ENCODE peak calls at places on chromosome 20, in eight cellular contexts. One of them, this sample, is unnamed.

GRCh38 chr20:17624551-17625245 is 54.8 kb downstream of the DSTN start:
- DNase-seq in A549: no peak
- DNase-seq in dorsolateral prefrontal cortex: peak; percentile 10
- DNase-seq in mesendoderm: no peak
- DNase-seq in upper lobe of right lung: peak; percentile 50
- DNase-seq in CD8-positive, alpha-beta memory T cell: no peak
- DNase-seq in heart left ventricle: peak; percentile 27
- DNase-seq in hepatocyte: no peak
- DNase-seq in this sample: no peak

GRCh38 chr20:60764328-60764727 is 487.7 kb upstream of the CDH4 start:
- DNase-seq in A549: no peak
- DNase-seq in dorsolateral prefrontal cortex: no peak
- DNase-seq in mesendoderm: no peak
- DNase-seq in upper lobe of right lung: no peak
- DNase-seq in CD8-positive, alpha-beta memory T cell: no peak
- DNase-seq in heart left ventricle: no peak
- DNase-seq in hepatocyte: no peak
- DNase-seq in this sample: no peak

GRCh38 chr20:8583209-8584106 is 451.4 kb downstream of the PLCB1 start:
- DNase-seq in A549: no peak
- DNase-seq in dorsolateral prefrontal cortex: no peak
- DNase-seq in mesendoderm: peak; percentile 16
- DNase-seq in upper lobe of right lung: no peak
- DNase-seq in CD8-positive, alpha-beta memory T cell: no peak
- DNase-seq in heart left ventricle: no peak
- DNase-seq in hepatocyte: peak; percentile 63
- DNase-seq in this sample: no peak

GRCh38 chr20:44092551-44093248 is 94.3 kb downstream of the JPH2 start:
- DNase-seq in A549: peak; percentile 60
- DNase-seq in dorsolateral prefrontal cortex: no peak
- DNase-seq in mesendoderm: peak; percentile 55
- DNase-seq in upper lobe of right lung: no peak
- DNase-seq in CD8-positive, alpha-beta memory T cell: no peak
- DNase-seq in heart left ventricle: no peak
- DNase-seq in hepatocyte: peak; percentile 65
- DNase-seq in this sample: no peak

GRCh38 chr20:6506906-6507305 is 260.6 kb upstream of the BMP2 start:
- DNase-seq in A549: no peak
- DNase-seq in dorsolateral prefrontal cortex: no peak
- DNase-seq in mesendoderm: no peak
- DNase-seq in upper lobe of right lung: no peak
- DNase-seq in CD8-positive, alpha-beta memory T cell: no peak
- DNase-seq in heart left ventricle: no peak
- DNase-seq in hepatocyte: no peak
- DNase-seq in this sample: no peak

GRCh38 chr20:9608639-9609440 is 94.5 kb downstream of the LAMP5 start:
- DNase-seq in A549: no peak
- DNase-seq in dorsolateral prefrontal cortex: no peak
- DNase-seq in mesendoderm: no peak
- DNase-seq in upper lobe of right lung: no peak
- DNase-seq in CD8-positive, alpha-beta memory T cell: no peak
- DNase-seq in heart left ventricle: no peak
- DNase-seq in hepatocyte: no peak
- DNase-seq in this sample: no peak

GRCh38 chr20:50604451-50604850 is 86.9 kb downstream of the RIPOR3 start:
- DNase-seq in A549: no peak
- DNase-seq in dorsolateral prefrontal cortex: no peak
- DNase-seq in mesendoderm: no peak
- DNase-seq in upper lobe of right lung: no peak
- DNase-seq in CD8-positive, alpha-beta memory T cell: no peak
- DNase-seq in heart left ventricle: no peak
- DNase-seq in hepatocyte: no peak
- DNase-seq in this sample: no peak

GRCh38 chr20:32535316-32535952 is 49.7 kb downstream of the NOL4L start:
- DNase-seq in A549: no peak
- DNase-seq in dorsolateral prefrontal cortex: no peak
- DNase-seq in mesendoderm: no peak
- DNase-seq in upper lobe of right lung: no peak
- DNase-seq in CD8-positive, alpha-beta memory T cell: peak; percentile 29
- DNase-seq in heart left ventricle: peak; percentile 9
- DNase-seq in hepatocyte: no peak
- DNase-seq in this sample: no peak

DNA sequence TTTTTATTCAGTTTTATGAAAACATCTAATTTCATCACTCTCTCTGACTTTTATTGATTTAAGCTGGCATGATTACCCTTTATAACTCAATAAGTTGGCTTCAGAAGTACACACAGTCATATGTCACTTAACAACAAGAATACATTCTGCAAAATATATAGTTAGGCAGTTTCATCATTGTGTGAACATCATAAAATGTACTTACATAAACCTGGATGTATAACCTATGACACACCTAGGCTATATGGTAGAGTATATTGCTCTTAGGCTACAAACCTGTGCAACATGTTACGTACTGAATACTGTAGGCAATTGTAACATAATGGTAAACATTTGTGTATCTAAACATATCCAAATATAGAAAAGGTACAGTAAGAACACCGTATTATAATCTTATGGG is 362.2 kb upstream of the BTBD3 start:
- DNase-seq in A549: no peak
- DNase-seq in dorsolateral prefrontal cortex: no peak
- DNase-seq in mesendoderm: no peak
- DNase-seq in upper lobe of right lung: no peak
- DNase-seq in CD8-positive, alpha-beta memory T cell: no peak
- DNase-seq in heart left ventricle: no peak
- DNase-seq in hepatocyte: no peak
- DNase-seq in this sample: no peak
- H3K27ac ChIP-seq in A549: no peak overlapping the region
- H3K27ac ChIP-seq in dorsolateral prefrontal cortex: no peak overlapping the region
- H3K27ac ChIP-seq in mesendoderm: no peak overlapping the region
- H3K27ac ChIP-seq in upper lobe of right lung: no peak overlapping the region
- H3K27ac ChIP-seq in CD8-positive, alpha-beta memory T cell: no peak overlapping the region
- H3K27ac ChIP-seq in heart left ventricle: no peak overlapping the region
- H3K27ac ChIP-seq in hepatocyte: no peak overlapping the region
- H3K27ac ChIP-seq in this sample: no peak overlapping the region

GRCh38 chr20:35225319-35226125 is 968 bp upstream of the MMP24 start:
- DNase-seq in A549: no peak
- DNase-seq in dorsolateral prefrontal cortex: no peak
- DNase-seq in mesendoderm: peak; percentile 16
- DNase-seq in upper lobe of right lung: no peak
- DNase-seq in CD8-positive, alpha-beta memory T cell: no peak
- DNase-seq in heart left ventricle: no peak
- DNase-seq in hepatocyte: no peak
- DNase-seq in this sample: no peak

GRCh38 chr20:35223941-35224340 is 2.5 kb upstream of the MMP24 start:
- DNase-seq in A549: no peak
- DNase-seq in dorsolateral prefrontal cortex: no peak
- DNase-seq in mesendoderm: no peak
- DNase-seq in upper lobe of right lung: no peak
- DNase-seq in CD8-positive, alpha-beta memory T cell: no peak
- DNase-seq in heart left ventricle: no peak
- DNase-seq in hepatocyte: no peak
- DNase-seq in this sample: no peak

GRCh38 chr20:35226775-35227681 is 538 bp downstream of the MMP24 start:
- DNase-seq in A549: peak; percentile 49
- DNase-seq in dorsolateral prefrontal cortex: no peak
- DNase-seq in mesendoderm: peak; percentile 66
- DNase-seq in upper lobe of right lung: peak; percentile 76
- DNase-seq in CD8-positive, alpha-beta memory T cell: peak; percentile 16
- DNase-seq in heart left ventricle: peak; percentile 34
- DNase-seq in hepatocyte: peak; percentile 78
- DNase-seq in this sample: no peak

GRCh38 chr20:35224536-35224935 is 2.0 kb upstream of the MMP24 start:
- DNase-seq in A549: no peak
- DNase-seq in dorsolateral prefrontal cortex: no peak
- DNase-seq in mesendoderm: no peak
- DNase-seq in upper lobe of right lung: no peak
- DNase-seq in CD8-positive, alpha-beta memory T cell: no peak
- DNase-seq in heart left ventricle: no peak
- DNase-seq in hepatocyte: no peak
- DNase-seq in this sample: no peak

GRCh38 chr20:35226126-35226774 is at the start of gene MMP24:
- DNase-seq in A549: no peak
- DNase-seq in dorsolateral prefrontal cortex: no peak
- DNase-seq in mesendoderm: peak; percentile 9
- DNase-seq in upper lobe of right lung: no peak
- DNase-seq in CD8-positive, alpha-beta memory T cell: no peak
- DNase-seq in heart left ventricle: no peak
- DNase-seq in hepatocyte: no peak
- DNase-seq in this sample: no peak
- H3K4me3 ChIP-seq in A549: peak within 1 kb of the TSS; percentile 65
- H3K4me3 ChIP-seq in dorsolateral prefrontal cortex: peak within 1 kb of the TSS; percentile 53
- H3K4me3 ChIP-seq in mesendoderm: no peak within 1 kb of the TSS
- H3K4me3 ChIP-seq in upper lobe of right lung: peak within 1 kb of the TSS; percentile 6
- H3K4me3 ChIP-seq in CD8-positive, alpha-beta memory T cell: no peak within 1 kb of the TSS
- H3K4me3 ChIP-seq in heart left ventricle: peak within 1 kb of the TSS; percentile 25
- H3K4me3 ChIP-seq in hepatocyte: no peak within 1 kb of the TSS
- H3K4me3 ChIP-seq in this sample: peak within 1 kb of the TSS; percentile 36

DNA sequence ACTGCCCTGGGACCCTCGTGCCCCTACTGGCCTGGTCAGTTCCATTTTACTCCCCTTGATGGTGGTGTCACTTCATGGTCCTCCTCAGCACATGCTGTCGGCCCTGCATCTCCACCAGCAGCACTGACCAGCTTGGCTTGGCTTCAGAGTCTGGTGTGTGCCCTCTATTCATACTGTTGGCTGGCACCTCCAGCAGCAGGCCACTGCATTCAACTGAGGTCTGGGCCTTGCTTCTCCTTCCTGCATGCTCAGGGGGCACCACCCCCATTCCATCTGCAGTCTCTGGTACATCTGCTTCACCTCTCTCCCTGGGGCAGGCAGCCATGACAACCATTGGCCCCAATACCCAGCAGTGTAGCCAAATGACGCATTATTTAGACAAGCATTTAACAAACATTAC is 155.9 kb downstream of the SLC24A3 start:
- DNase-seq in A549: no peak
- DNase-seq in dorsolateral prefrontal cortex: no peak
- DNase-seq in mesendoderm: no peak
- DNase-seq in upper lobe of right lung: no peak
- DNase-seq in CD8-positive, alpha-beta memory T cell: no peak
- DNase-seq in heart left ventricle: no peak
- DNase-seq in hepatocyte: no peak
- DNase-seq in this sample: no peak
- H3K27ac ChIP-seq in A549: no peak overlapping the region
- H3K27ac ChIP-seq in dorsolateral prefrontal cortex: no peak overlapping the region
- H3K27ac ChIP-seq in mesendoderm: no peak overlapping the region
- H3K27ac ChIP-seq in upper lobe of right lung: no peak overlapping the region
- H3K27ac ChIP-seq in CD8-positive, alpha-beta memory T cell: no peak overlapping the region
- H3K27ac ChIP-seq in heart left ventricle: no peak overlapping the region
- H3K27ac ChIP-seq in hepatocyte: no peak overlapping the region
- H3K27ac ChIP-seq in this sample: no peak overlapping the region

DNA sequence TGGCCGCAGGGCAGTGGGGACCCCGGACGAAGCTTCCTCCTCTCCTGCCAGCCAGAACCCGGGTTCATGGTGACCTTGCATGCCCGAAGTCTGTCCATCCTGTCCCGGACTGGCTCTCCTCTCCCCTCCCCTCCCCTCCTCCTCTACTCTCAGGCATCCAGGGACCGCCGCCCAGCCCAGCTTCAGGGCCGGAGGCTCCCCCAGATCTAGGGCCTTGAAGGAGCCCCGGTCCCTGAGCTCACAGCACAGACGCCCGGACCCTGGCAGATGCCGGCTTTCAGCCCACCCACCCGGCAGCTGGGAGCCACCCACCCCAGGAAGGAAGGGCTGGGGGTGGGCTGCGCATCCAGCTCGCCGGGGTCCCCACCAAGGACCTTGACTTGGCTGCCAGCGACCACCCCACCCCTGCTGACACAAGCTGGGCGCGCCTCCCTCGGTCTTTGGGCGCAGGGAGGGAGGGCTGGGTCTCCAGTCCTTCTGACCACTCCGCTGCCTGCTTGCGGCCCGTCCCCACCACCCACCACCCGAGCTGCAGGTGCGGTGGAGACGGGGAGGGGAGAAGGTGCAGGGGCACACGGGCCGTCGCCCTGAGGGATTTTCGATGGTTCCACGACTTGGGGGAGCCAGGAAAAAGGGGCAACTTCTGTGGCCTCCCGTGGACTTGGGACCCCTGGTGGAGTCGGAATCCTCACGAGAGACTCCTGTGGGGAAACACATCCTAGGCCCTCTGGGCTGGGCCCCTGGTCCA is 5.8 kb upstream of the ABHD16B start:
- DNase-seq in A549: no peak
- DNase-seq in dorsolateral prefrontal cortex: no peak
- DNase-seq in mesendoderm: peak; percentile 42
- DNase-seq in upper lobe of right lung: no peak
- DNase-seq in CD8-positive, alpha-beta memory T cell: no peak
- DNase-seq in heart left ventricle: peak; percentile 49
- DNase-seq in hepatocyte: no peak
- DNase-seq in this sample: no peak
- H3K4me3 ChIP-seq in A549: no peak overlapping the region
- H3K4me3 ChIP-seq in dorsolateral prefrontal cortex: no peak overlapping the region
- H3K4me3 ChIP-seq in mesendoderm: no peak overlapping the region
- H3K4me3 ChIP-seq in upper lobe of right lung: peak overlapping the region; percentile 26
- H3K4me3 ChIP-seq in CD8-positive, alpha-beta memory T cell: no peak overlapping the region
- H3K4me3 ChIP-seq in heart left ventricle: peak overlapping the region; percentile 41
- H3K4me3 ChIP-seq in hepatocyte: no peak overlapping the region
- H3K4me3 ChIP-seq in this sample: no peak overlapping the region

This sample was measured in iPS DF 6.9.